ENCODE peak calls at places on chromosomes 4 and X, in six cellular contexts. X is activated B cell treated with CpG ODN at 0.5 μM for 24 hours, N is hepatocyte, K is AG09309, J is Caco-2, G is cardiac muscle cell. O is an unnamed sample.

GRCh38 chrX:13685126-13685763 is 3.7 kb upstream of the RAB9A start:
- DNase-seq in X (no peak), N (no peak), K (no peak), J (no peak), G (no peak), O (no peak)

GRCh38 chr4:45280121-45280520 is 553.8 kb upstream of the GNPDA2 start:
- DNase-seq in X (no peak), N (no peak), K (no peak), J (no peak), G (no peak), O (no peak)

GRCh38 chr4:152063301-152064235 is 302.8 kb upstream of the GATB start:
- DNase-seq in X (no peak), N (peak), K (no peak), J (peak), G (no peak), O (no peak)

GRCh38 chr4:8215001-8215427 is 15.9 kb downstream of the SH3TC1 start:
- DNase-seq in X (no peak), N (peak), K (peak), J (no peak), G (peak), O (no peak)

GRCh38 chrX:120726294-120726693 is 96.4 kb upstream of the C1GALT1C1 start:
- DNase-seq in X (no peak), N (no peak), K (no peak), J (no peak), G (no peak), O (no peak)

GRCh38 chrX:111244238-111244750 is 26.0 kb downstream of the CAPN6 start:
- DNase-seq in X (no peak), N (peak), K (no peak), J (no peak), G (peak), O (no peak)

GRCh38 chr4:118259103-118259502 is 93.7 kb downstream of the PRSS12 start:
- DNase-seq in X (no peak), N (no peak), K (no peak), J (no peak), G (no peak), O (no peak)

GRCh38 chr4:143700060-143700419 is 435 bp downstream of the FREM3 start:
- DNase-seq in X (no peak), N (peak), K (no peak), J (no peak), G (peak), O (no peak)

GRCh38 chr4:182240161-182241130 is 2.8 kb upstream of the TENM3 start:
- DNase-seq in X (no peak), N (peak), K (no peak), J (peak), G (peak), O (no peak)

GRCh38 chrX:38649674-38650647 is 88.6 kb downstream of the TSPAN7 start:
- DNase-seq in X (no peak), N (no peak), K (no peak), J (no peak), G (no peak), O (no peak)

GRCh38 chr4:7507381-7507780 is 72.7 kb upstream of the PSAPL1 start:
- DNase-seq in X (no peak), N (no peak), K (peak), J (no peak), G (no peak), O (no peak)

GRCh38 chrX:107470971-107471370 is 21.5 kb downstream of the FRMPD3 start:
- DNase-seq in X (no peak), N (no peak), K (no peak), J (no peak), G (no peak), O (no peak)

GRCh38 chrX:153725832-153726285 is 1.2 kb downstream of the ABCD1 start:
- DNase-seq in X (no peak), N (no peak), K (no peak), J (no peak), G (no peak), O (no peak)

GRCh38 chrX:11533211-11533651 is 132.5 kb downstream of the ARHGAP6 start:
- DNase-seq in X (no peak), N (peak), K (peak), J (peak), G (peak), O (no peak)

GRCh38 chr4:77199276-77199675 is 42.3 kb downstream of the CCNG2 start:
- DNase-seq in X (no peak), N (no peak), K (no peak), J (no peak), G (no peak), O (no peak)

GRCh38 chr4:46354863-46355262 is 35.1 kb downstream of the GABRA2 start:
- DNase-seq in X (no peak), N (no peak), K (no peak), J (no peak), G (no peak), O (no peak)

GRCh38 chrX:139889760-139890159 is 43.1 kb downstream of the ATP11C start:
- DNase-seq in X (no peak), N (no peak), K (no peak), J (no peak), G (peak), O (no peak)

GRCh38 chrX:2928127-2928582 is 984 bp downstream of the ARSD start:
- DNase-seq in X (peak), N (no peak), K (no peak), J (no peak), G (peak), O (no peak)

GRCh38 chr4:10093801-10094552 is 22.6 kb downstream of the WDR1 start:
- DNase-seq in X (no peak), N (peak), K (peak), J (no peak), G (peak), O (no peak)

GRCh38 chr4:121814756-121815155 is 8.9 kb downstream of the CCNA2 start:
- DNase-seq in X (no peak), N (no peak), K (no peak), J (no peak), G (no peak), O (no peak)

DNA sequence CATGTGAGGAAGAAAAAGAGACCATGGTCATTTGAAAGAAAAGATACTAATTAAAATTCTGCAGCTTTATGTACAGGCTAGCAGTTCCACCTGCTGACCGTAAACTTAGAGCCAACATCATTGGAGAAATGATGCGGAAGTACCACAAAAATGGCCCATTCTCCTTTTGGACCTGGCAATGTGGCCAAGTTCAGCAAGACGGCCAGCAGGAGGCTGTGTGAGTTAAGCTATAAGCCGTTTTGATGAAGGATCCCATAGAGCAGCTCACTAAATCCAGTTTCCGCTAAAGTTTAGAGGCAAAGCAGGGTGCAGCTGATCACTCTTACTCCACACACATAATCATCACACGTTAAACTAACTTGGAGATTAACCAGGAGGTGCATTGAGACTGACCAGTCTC is 133.8 kb downstream of the LDB2 start:
- DNase-seq in X (no peak), N (peak), K (no peak), J (peak), G (peak), O (no peak)
- TF ChIP-seq CTCF in X (no peak), N (peak), K (peak), J (peak), G (peak), O (peak)

GRCh38 chrX:66200855-66201795 is 37.1 kb downstream of the HEPH start:
- DNase-seq in X (no peak), N (peak), K (peak), J (peak), G (peak), O (no peak)
- TF ChIP-seq CTCF in X (no peak), N (peak), K (peak), J (no peak), G (peak), O (peak)

DNA sequence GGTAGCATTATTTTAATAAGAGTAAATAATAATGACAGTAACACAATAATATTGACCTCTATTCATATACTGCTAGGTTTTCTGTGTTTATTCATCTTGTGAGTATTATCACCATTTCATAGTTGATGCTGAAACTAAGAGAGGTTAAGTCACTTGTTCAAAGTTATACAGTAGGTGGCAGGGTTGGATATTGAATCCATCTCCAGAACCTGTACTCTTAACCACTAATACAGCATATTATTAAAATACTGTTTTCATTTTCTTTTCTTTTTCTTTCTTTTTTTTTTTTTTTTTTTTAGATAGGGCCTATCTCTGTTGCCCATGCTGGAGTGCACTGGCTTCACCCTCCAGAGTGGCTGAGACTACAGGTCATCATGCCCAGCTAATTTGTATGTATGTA is 7.1 kb upstream of the ELF2 start:
- DNase-seq in X (no peak), N (peak), K (no peak), J (no peak), G (peak), O (no peak)
- TF ChIP-seq CTCF in X (no peak), N (peak), K (peak), J (no peak), G (peak), O (peak)

GRCh38 chr4:80220711-80221110 is 23.4 kb downstream of the PRDM8 start:
- DNase-seq in X (no peak), N (no peak), K (no peak), J (no peak), G (no peak), O (no peak)

GRCh38 chr4:80225628-80226027 is 28.3 kb downstream of the PRDM8 start:
- DNase-seq in X (no peak), N (no peak), K (no peak), J (no peak), G (no peak), O (no peak)

GRCh38 chr4:80219301-80220025 is 22.2 kb downstream of the PRDM8 start:
- DNase-seq in X (no peak), N (peak), K (no peak), J (no peak), G (peak), O (no peak)

GRCh38 chr4:80216100-80216761 is 18.9 kb downstream of the PRDM8 start:
- DNase-seq in X (no peak), N (no peak), K (no peak), J (no peak), G (no peak), O (no peak)

DNA sequence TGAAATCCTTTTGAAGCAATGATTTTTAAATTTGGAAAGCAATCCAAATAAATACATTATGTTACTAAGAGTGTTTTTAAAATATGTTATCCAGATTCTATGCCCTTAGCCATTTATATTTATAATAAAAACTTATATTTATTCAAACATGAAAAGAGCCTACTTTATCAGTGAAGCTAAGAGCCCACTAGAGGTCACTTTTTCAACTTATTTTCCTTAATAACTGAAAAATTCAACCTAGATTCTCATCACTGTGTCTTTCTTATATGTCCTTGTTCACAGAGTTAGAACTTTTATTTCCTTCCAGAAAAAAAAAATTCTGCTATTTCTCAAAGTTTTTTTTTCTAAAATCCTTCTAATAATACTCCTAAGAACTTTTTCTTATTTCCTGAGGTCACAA is 23.9 kb downstream of the PRDM8 start:
- DNase-seq in X (no peak), N (peak), K (no peak), J (no peak), G (peak), O (no peak)
- TF ChIP-seq CTCF in X (no peak), N (peak), K (peak), J (peak), G (peak), O (peak)

GRCh38 chr4:99200148-99200547 is 18.9 kb downstream of the ADH6 start:
- DNase-seq in X (no peak), N (no peak), K (no peak), J (no peak), G (no peak), O (no peak)

GRCh38 chr4:99202536-99202935 is 16.5 kb downstream of the ADH6 start:
- DNase-seq in X (no peak), N (no peak), K (no peak), J (no peak), G (peak), O (no peak)

GRCh38 chr4:99205104-99205979 is 13.7 kb downstream of the ADH6 start:
- DNase-seq in X (no peak), N (peak), K (no peak), J (peak), G (peak), O (peak)

GRCh38 chr4:99202094-99202493 is 17.0 kb downstream of the ADH6 start:
- DNase-seq in X (no peak), N (no peak), K (no peak), J (no peak), G (no peak), O (no peak)

DNA sequence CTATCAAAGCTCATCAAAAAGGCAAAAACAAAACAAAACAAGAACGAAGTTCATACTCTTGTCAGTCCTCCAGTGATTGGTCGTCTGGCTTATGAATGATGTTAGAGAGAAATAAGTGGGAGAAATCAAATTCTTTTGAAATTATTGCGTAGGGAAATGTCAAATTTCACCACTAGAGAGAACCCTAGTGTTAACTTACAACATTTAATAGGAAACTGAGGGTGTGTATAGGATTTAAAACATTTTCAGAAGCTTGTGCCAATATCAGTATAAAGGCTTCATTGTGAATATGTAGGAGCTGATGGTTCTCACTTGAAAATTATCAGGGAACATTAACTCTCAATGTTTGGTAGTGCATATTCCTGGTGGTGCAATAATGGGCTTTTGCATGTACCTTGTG is 17.4 kb downstream of the ADH6 start:
- DNase-seq in X (no peak), N (no peak), K (peak), J (no peak), G (peak), O (no peak)
- TF ChIP-seq CTCF in X (no peak), N (peak), K (peak), J (no peak), G (peak), O (peak)

DNA sequence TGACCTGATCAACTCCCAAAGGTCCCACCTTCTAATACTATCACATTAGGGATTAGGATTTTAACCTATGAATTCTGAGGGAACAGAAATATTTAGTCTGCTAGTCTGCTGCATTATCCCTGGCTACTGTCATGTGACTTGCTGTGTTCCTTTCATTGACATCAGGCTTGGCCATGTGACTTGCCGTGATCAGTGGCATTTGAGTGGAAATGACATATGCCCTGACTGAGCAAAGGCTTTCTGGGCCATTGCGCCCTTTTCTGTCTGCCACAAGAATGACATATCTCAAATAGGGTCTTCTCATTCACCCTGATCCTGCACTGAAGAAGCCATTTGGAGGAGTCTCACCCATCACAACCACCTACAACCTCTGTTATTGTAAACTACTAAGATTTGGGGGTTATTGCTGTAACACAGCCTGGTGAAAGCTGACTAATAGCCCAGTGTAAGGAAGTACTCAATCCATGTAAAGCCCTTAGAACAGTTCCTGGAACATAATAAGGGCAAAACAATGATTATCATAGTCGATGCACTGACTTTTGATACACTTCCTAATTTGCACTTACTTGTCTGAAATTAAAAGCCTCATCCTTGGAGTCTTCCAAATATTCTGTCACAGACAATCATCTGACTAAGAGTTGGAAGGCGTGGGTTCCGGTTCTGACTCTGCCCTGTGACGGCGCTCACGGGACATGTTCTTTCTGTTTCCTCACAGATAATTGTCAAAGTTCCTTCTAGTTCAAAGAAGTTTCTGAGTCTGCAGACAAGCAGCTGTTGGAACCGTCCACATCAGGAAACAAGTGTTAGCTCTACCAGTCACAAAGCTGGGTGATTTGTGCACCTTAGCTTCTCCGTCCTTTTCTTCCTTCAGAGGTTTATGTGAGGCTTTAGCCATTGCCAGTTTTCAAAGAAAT is 33.2 kb upstream of the RASGEF1B start:
- DNase-seq in X (no peak), N (no peak), K (no peak), J (no peak), G (peak), O (no peak)
- TF ChIP-seq CTCF in X (no peak), N (no peak), K (no peak), J (no peak), G (no peak), O (no peak)

DNA sequence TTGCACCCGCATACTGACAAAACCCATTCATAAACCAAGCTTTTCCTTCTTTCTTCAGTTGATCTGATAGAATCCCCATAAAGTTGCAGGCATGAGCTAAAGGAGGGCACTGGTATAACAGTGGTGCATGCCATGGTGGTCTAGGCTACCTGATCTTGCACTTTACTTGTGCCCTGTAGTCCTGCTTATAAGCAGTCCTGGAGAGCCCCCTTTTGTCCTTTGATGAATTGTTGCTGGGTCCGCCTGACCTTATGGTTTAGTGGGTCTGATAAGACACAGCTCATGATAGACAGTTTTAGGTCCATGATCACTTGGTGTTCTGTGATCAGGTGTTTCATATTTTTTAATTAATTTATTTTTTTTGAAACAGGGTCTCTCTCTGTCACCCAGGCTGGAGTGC is 19.7 kb downstream of the CCDC160 start:
- DNase-seq in X (no peak), N (no peak), K (no peak), J (no peak), G (no peak), O (no peak)
- TF ChIP-seq CTCF in X (no peak), N (no peak), K (no peak), J (no peak), G (no peak), O (no peak)

DNA sequence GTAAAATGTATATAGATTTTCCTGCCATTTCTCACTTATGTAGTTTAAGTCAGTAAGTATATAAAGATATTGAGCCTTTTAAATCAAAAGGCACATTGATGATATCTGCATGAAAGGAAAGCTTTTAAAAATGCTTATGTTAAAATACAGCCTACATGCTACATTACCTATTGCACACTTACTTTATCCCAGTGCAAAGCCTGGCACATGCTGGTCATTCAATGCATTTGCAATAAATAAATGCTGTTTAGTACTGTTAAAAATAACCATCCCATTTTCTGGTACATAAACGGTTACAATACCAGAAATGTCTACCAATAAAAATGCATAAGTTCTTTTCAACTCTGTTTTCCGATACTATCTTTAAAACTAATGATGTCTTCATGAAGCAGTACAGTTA is 22.1 kb upstream of the SPATA4 start:
- DNase-seq in X (no peak), N (no peak), K (no peak), J (no peak), G (no peak), O (no peak)
- TF ChIP-seq CTCF in X (no peak), N (no peak), K (no peak), J (no peak), G (no peak), O (no peak)

GRCh38 chrX:70455366-70456202 is 10.9 kb downstream of the DLG3 start:
- DNase-seq in X (no peak), N (peak), K (no peak), J (peak), G (no peak), O (no peak)
- TF ChIP-seq CTCF in X (no peak), N (no peak), K (no peak), J (no peak), G (no peak), O (no peak)

DNA sequence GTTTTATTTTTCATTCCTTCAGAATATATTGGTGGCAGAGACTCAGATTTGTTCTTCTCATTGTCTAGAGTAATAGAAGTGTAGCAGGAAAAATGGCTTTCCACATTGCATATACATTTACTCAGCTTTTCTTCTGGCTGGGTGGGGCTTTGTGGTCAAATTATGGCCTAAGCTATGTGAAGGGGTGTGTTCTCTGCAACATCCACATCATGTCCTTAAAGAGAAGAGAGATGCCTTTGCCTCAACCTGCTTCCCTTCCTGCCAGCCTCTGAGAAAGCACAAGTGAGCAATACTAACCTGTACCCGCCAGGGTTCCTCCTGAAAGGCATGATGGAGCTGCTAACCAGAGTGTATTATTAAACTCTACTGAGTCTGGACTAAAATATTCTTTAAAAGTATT is 695.6 kb upstream of the FAM241A start:
- DNase-seq in X (no peak), N (no peak), K (no peak), J (no peak), G (no peak), O (no peak)
- TF ChIP-seq CTCF in X (no peak), N (no peak), K (no peak), J (no peak), G (no peak), O (no peak)